ENCODE peak calls at places on chromosomes 13 and 19, in five cellular contexts. T, X, F, K and H are unnamed samples.

GRCh38 chr13:61900033-61900432 is 484.4 kb upstream of the PCDH20 start:
- DNase-seq in T (no peak), X (no peak), F (no peak), K (no peak), H (no peak)

GRCh38 chr13:97139704-97140103 is 82.4 kb upstream of the MBNL2 start:
- DNase-seq in T (peak; percentile 19), X (no peak), F (no peak), K (no peak), H (no peak)

GRCh38 chr19:16208064-16208759 is 10.5 kb downstream of the AP1M1 start:
- DNase-seq in T (no peak), X (no peak), F (no peak), K (no peak), H (no peak)

GRCh38 chr19:1237754-1238372 is at the start of gene CBARP:
- DNase-seq in T (no peak), X (peak; percentile 87), F (no peak), K (no peak), H (no peak)

GRCh38 chr19:6232567-6232966 is 47.2 kb downstream of the MLLT1 start:
- DNase-seq in T (no peak), X (peak; percentile 50), F (no peak), K (peak; percentile 93), H (peak; percentile 87)

GRCh38 chr19:55433292-55433691 is 9.8 kb downstream of the SHISA7 start:
- DNase-seq in T (no peak), X (no peak), F (no peak), K (no peak), H (no peak)

GRCh38 chr13:28707629-28708427 is 10.9 kb downstream of the SLC46A3 start:
- DNase-seq in T (peak; percentile 73), X (no peak), F (no peak), K (peak; percentile 55), H (peak; percentile 45)

GRCh38 chr19:49421039-49421877 is 2.0 kb downstream of the PTH2 start:
- DNase-seq in T (peak; percentile 77), X (no peak), F (no peak), K (peak; percentile 18), H (peak; percentile 66)

GRCh38 chr13:113969311-113969972 is 4.4 kb downstream of the C13orf46 start:
- DNase-seq in T (no peak), X (peak; percentile 72), F (no peak), K (no peak), H (no peak)

GRCh38 chr13:97205971-97206370 is 16.2 kb upstream of the MBNL2 start:
- DNase-seq in T (no peak), X (no peak), F (no peak), K (peak; percentile 58), H (peak; percentile 86)

GRCh38 chr13:27868639-27869435 is 51.0 kb upstream of the PDX1 start:
- DNase-seq in T (no peak), X (no peak), F (no peak), K (no peak), H (no peak)